ENCODE peak calls at places on chromosomes 3 and 15, in nine cellular contexts. One of them, this sample, is unnamed.

GRCh38 chr15:39362832-39363561 is 217.9 kb upstream of the THBS1 start:
- DNase-seq in GM12878: no peak
- DNase-seq in cerebellar nuclear complex: no peak
- DNase-seq in osteocyte: peak
- DNase-seq in IMR-90: peak
- DNase-seq in AG04449: peak
- DNase-seq in activated CD8-positive, alpha-beta memory T cell treated with anti-CD3 and anti-CD28 coated beads for 48 hours: no peak
- DNase-seq in activated naive CD4-positive, alpha-beta T cell treated with anti-CD3 and anti-CD28 coated beads, Interleukin-2, amount 50 U/mL, for 16 hours: no peak
- DNase-seq in GM10248: no peak
- DNase-seq in this sample: no peak

GRCh38 chr15:63054281-63054683 is 11.7 kb downstream of the TPM1 start:
- DNase-seq in activated CD8-positive, alpha-beta memory T cell treated with anti-CD3 and anti-CD28 coated beads for 48 hours: no peak
- DNase-seq in GM10248: no peak
- DNase-seq in osteocyte: no peak
- DNase-seq in IMR-90: no peak
- DNase-seq in activated naive CD4-positive, alpha-beta T cell treated with anti-CD3 and anti-CD28 coated beads, Interleukin-2, amount 50 U/mL, for 16 hours: no peak
- DNase-seq in cerebellar nuclear complex: no peak
- DNase-seq in AG04449: no peak
- DNase-seq in GM12878: no peak
- DNase-seq in this sample: no peak

GRCh38 chr15:101459579-101460300 is 29.8 kb downstream of the PCSK6 start:
- DNase-seq in cerebellar nuclear complex: no peak
- DNase-seq in AG04449: no peak
- DNase-seq in IMR-90: no peak
- DNase-seq in GM12878: no peak
- DNase-seq in GM10248: no peak
- DNase-seq in activated naive CD4-positive, alpha-beta T cell treated with anti-CD3 and anti-CD28 coated beads, Interleukin-2, amount 50 U/mL, for 16 hours: no peak
- DNase-seq in activated CD8-positive, alpha-beta memory T cell treated with anti-CD3 and anti-CD28 coated beads for 48 hours: no peak
- DNase-seq in osteocyte: no peak
- DNase-seq in this sample: no peak

GRCh38 chr3:112610121-112610520 is 30.8 kb downstream of the CCDC80 start:
- DNase-seq in activated CD8-positive, alpha-beta memory T cell treated with anti-CD3 and anti-CD28 coated beads for 48 hours: no peak
- DNase-seq in GM10248: no peak
- DNase-seq in activated naive CD4-positive, alpha-beta T cell treated with anti-CD3 and anti-CD28 coated beads, Interleukin-2, amount 50 U/mL, for 16 hours: no peak
- DNase-seq in AG04449: no peak
- DNase-seq in GM12878: no peak
- DNase-seq in osteocyte: no peak
- DNase-seq in cerebellar nuclear complex: no peak
- DNase-seq in IMR-90: peak
- DNase-seq in this sample: no peak

GRCh38 chr15:78316211-78317077 is 17.0 kb upstream of the SKIC8 start:
- DNase-seq in AG04449: no peak
- DNase-seq in GM10248: peak
- DNase-seq in cerebellar nuclear complex: no peak
- DNase-seq in GM12878: no peak
- DNase-seq in IMR-90: no peak
- DNase-seq in activated naive CD4-positive, alpha-beta T cell treated with anti-CD3 and anti-CD28 coated beads, Interleukin-2, amount 50 U/mL, for 16 hours: no peak
- DNase-seq in osteocyte: no peak
- DNase-seq in activated CD8-positive, alpha-beta memory T cell treated with anti-CD3 and anti-CD28 coated beads for 48 hours: no peak
- DNase-seq in this sample: no peak

GRCh38 chr3:3464131-3464530 is 284.6 kb upstream of the CRBN start:
- DNase-seq in IMR-90: no peak
- DNase-seq in activated naive CD4-positive, alpha-beta T cell treated with anti-CD3 and anti-CD28 coated beads, Interleukin-2, amount 50 U/mL, for 16 hours: no peak
- DNase-seq in AG04449: no peak
- DNase-seq in cerebellar nuclear complex: no peak
- DNase-seq in GM10248: no peak
- DNase-seq in activated CD8-positive, alpha-beta memory T cell treated with anti-CD3 and anti-CD28 coated beads for 48 hours: no peak
- DNase-seq in osteocyte: no peak
- DNase-seq in GM12878: no peak
- DNase-seq in this sample: no peak

GRCh38 chr15:62474771-62475124 is 309.7 kb upstream of the C2CD4B start:
- DNase-seq in AG04449: no peak
- DNase-seq in GM10248: no peak
- DNase-seq in activated naive CD4-positive, alpha-beta T cell treated with anti-CD3 and anti-CD28 coated beads, Interleukin-2, amount 50 U/mL, for 16 hours: no peak
- DNase-seq in IMR-90: peak
- DNase-seq in cerebellar nuclear complex: no peak
- DNase-seq in activated CD8-positive, alpha-beta memory T cell treated with anti-CD3 and anti-CD28 coated beads for 48 hours: no peak
- DNase-seq in GM12878: no peak
- DNase-seq in osteocyte: no peak
- DNase-seq in this sample: no peak

GRCh38 chr3:72894941-72895552 is 7.2 kb downstream of the GXYLT2 start:
- DNase-seq in activated CD8-positive, alpha-beta memory T cell treated with anti-CD3 and anti-CD28 coated beads for 48 hours: no peak
- DNase-seq in osteocyte: no peak
- DNase-seq in GM12878: no peak
- DNase-seq in activated naive CD4-positive, alpha-beta T cell treated with anti-CD3 and anti-CD28 coated beads, Interleukin-2, amount 50 U/mL, for 16 hours: no peak
- DNase-seq in AG04449: no peak
- DNase-seq in cerebellar nuclear complex: no peak
- DNase-seq in GM10248: no peak
- DNase-seq in IMR-90: no peak
- DNase-seq in this sample: no peak

GRCh38 chr3:170703121-170703588 is 117.3 kb upstream of the SLC7A14 start:
- DNase-seq in activated naive CD4-positive, alpha-beta T cell treated with anti-CD3 and anti-CD28 coated beads, Interleukin-2, amount 50 U/mL, for 16 hours: no peak
- DNase-seq in IMR-90: peak
- DNase-seq in cerebellar nuclear complex: no peak
- DNase-seq in osteocyte: no peak
- DNase-seq in activated CD8-positive, alpha-beta memory T cell treated with anti-CD3 and anti-CD28 coated beads for 48 hours: no peak
- DNase-seq in AG04449: peak
- DNase-seq in GM10248: no peak
- DNase-seq in GM12878: no peak
- DNase-seq in this sample: no peak

GRCh38 chr3:38549957-38550840 is 54.1 kb downstream of the EXOG start:
- DNase-seq in cerebellar nuclear complex: no peak
- DNase-seq in IMR-90: no peak
- DNase-seq in GM12878: no peak
- DNase-seq in osteocyte: peak
- DNase-seq in AG04449: no peak
- DNase-seq in activated naive CD4-positive, alpha-beta T cell treated with anti-CD3 and anti-CD28 coated beads, Interleukin-2, amount 50 U/mL, for 16 hours: no peak
- DNase-seq in activated CD8-positive, alpha-beta memory T cell treated with anti-CD3 and anti-CD28 coated beads for 48 hours: no peak
- DNase-seq in GM10248: no peak
- DNase-seq in this sample: no peak

GRCh38 chr15:27119695-27120266 is 148.8 kb downstream of the GABRG3 start:
- DNase-seq in AG04449: no peak
- DNase-seq in activated CD8-positive, alpha-beta memory T cell treated with anti-CD3 and anti-CD28 coated beads for 48 hours: no peak
- DNase-seq in IMR-90: no peak
- DNase-seq in activated naive CD4-positive, alpha-beta T cell treated with anti-CD3 and anti-CD28 coated beads, Interleukin-2, amount 50 U/mL, for 16 hours: no peak
- DNase-seq in GM12878: no peak
- DNase-seq in osteocyte: no peak
- DNase-seq in GM10248: no peak
- DNase-seq in cerebellar nuclear complex: no peak
- DNase-seq in this sample: no peak

GRCh38 chr15:28274635-28275034 is 47.3 kb downstream of the HERC2 start:
- DNase-seq in GM10248: no peak
- DNase-seq in AG04449: no peak
- DNase-seq in activated naive CD4-positive, alpha-beta T cell treated with anti-CD3 and anti-CD28 coated beads, Interleukin-2, amount 50 U/mL, for 16 hours: no peak
- DNase-seq in IMR-90: no peak
- DNase-seq in GM12878: no peak
- DNase-seq in cerebellar nuclear complex: no peak
- DNase-seq in activated CD8-positive, alpha-beta memory T cell treated with anti-CD3 and anti-CD28 coated beads for 48 hours: no peak
- DNase-seq in osteocyte: no peak
- DNase-seq in this sample: no peak

GRCh38 chr3:4426782-4427344 is 40.2 kb downstream of the SUMF1 start:
- DNase-seq in GM10248: peak
- DNase-seq in cerebellar nuclear complex: no peak
- DNase-seq in IMR-90: peak
- DNase-seq in osteocyte: no peak
- DNase-seq in activated naive CD4-positive, alpha-beta T cell treated with anti-CD3 and anti-CD28 coated beads, Interleukin-2, amount 50 U/mL, for 16 hours: no peak
- DNase-seq in AG04449: peak
- DNase-seq in GM12878: peak
- DNase-seq in activated CD8-positive, alpha-beta memory T cell treated with anti-CD3 and anti-CD28 coated beads for 48 hours: no peak
- DNase-seq in this sample: no peak

GRCh38 chr15:27889258-27889657 is 209.9 kb downstream of the OCA2 start:
- DNase-seq in activated naive CD4-positive, alpha-beta T cell treated with anti-CD3 and anti-CD28 coated beads, Interleukin-2, amount 50 U/mL, for 16 hours: no peak
- DNase-seq in AG04449: no peak
- DNase-seq in osteocyte: no peak
- DNase-seq in GM12878: no peak
- DNase-seq in IMR-90: no peak
- DNase-seq in cerebellar nuclear complex: no peak
- DNase-seq in GM10248: no peak
- DNase-seq in activated CD8-positive, alpha-beta memory T cell treated with anti-CD3 and anti-CD28 coated beads for 48 hours: no peak
- DNase-seq in this sample: no peak

GRCh38 chr15:25090073-25090733 is 135.4 kb downstream of the SNRPN start:
- DNase-seq in GM12878: no peak
- DNase-seq in cerebellar nuclear complex: no peak
- DNase-seq in osteocyte: peak
- DNase-seq in activated naive CD4-positive, alpha-beta T cell treated with anti-CD3 and anti-CD28 coated beads, Interleukin-2, amount 50 U/mL, for 16 hours: no peak
- DNase-seq in IMR-90: no peak
- DNase-seq in activated CD8-positive, alpha-beta memory T cell treated with anti-CD3 and anti-CD28 coated beads for 48 hours: no peak
- DNase-seq in AG04449: no peak
- DNase-seq in GM10248: no peak
- DNase-seq in this sample: no peak

GRCh38 chr15:83762367-83762766 is 108.4 kb downstream of the ADAMTSL3 start:
- DNase-seq in IMR-90: no peak
- DNase-seq in AG04449: no peak
- DNase-seq in activated naive CD4-positive, alpha-beta T cell treated with anti-CD3 and anti-CD28 coated beads, Interleukin-2, amount 50 U/mL, for 16 hours: no peak
- DNase-seq in activated CD8-positive, alpha-beta memory T cell treated with anti-CD3 and anti-CD28 coated beads for 48 hours: no peak
- DNase-seq in GM10248: no peak
- DNase-seq in GM12878: no peak
- DNase-seq in cerebellar nuclear complex: no peak
- DNase-seq in osteocyte: no peak
- DNase-seq in this sample: no peak

GRCh38 chr15:101296418-101297405 is 1.7 kb upstream of the SNRPA1 start:
- DNase-seq in AG04449: no peak
- DNase-seq in GM12878: no peak
- DNase-seq in cerebellar nuclear complex: no peak
- DNase-seq in activated CD8-positive, alpha-beta memory T cell treated with anti-CD3 and anti-CD28 coated beads for 48 hours: no peak
- DNase-seq in osteocyte: no peak
- DNase-seq in GM10248: no peak
- DNase-seq in activated naive CD4-positive, alpha-beta T cell treated with anti-CD3 and anti-CD28 coated beads, Interleukin-2, amount 50 U/mL, for 16 hours: no peak
- DNase-seq in IMR-90: peak
- DNase-seq in this sample: no peak

This sample was measured in GM12864.